ENCODE peak calls at places on chromosomes 16 and 17, in seven cellular contexts. One of them, this sample, is unnamed.
A peak's percentile ranks its signal among the peaks of the same experiment; 100 is the strongest.

GRCh38 chr16:72884037-72884436 is 163.9 kb downstream of the ZFHX3 start:
- DNase-seq in mesendoderm: no peak
- DNase-seq in H9: no peak
- DNase-seq in mesenchymal stem cell: peak; percentile 24
- DNase-seq in IMR-90: peak; percentile 56
- DNase-seq in H1: no peak
- DNase-seq in trophoblast cell: no peak
- DNase-seq in this sample: no peak

GRCh38 chr17:55668581-55668980 is 54.1 kb downstream of the TMEM100 start:
- DNase-seq in H9: no peak
- DNase-seq in IMR-90: no peak
- DNase-seq in mesendoderm: peak; percentile 22
- DNase-seq in H1: no peak
- DNase-seq in mesenchymal stem cell: no peak
- DNase-seq in trophoblast cell: no peak
- DNase-seq in this sample: no peak

GRCh38 chr17:9241371-9241712 is 220.0 kb downstream of the NTN1 start:
- DNase-seq in mesendoderm: no peak
- DNase-seq in mesenchymal stem cell: peak; percentile 42
- DNase-seq in IMR-90: no peak
- DNase-seq in H1: no peak
- DNase-seq in trophoblast cell: no peak
- DNase-seq in H9: no peak
- DNase-seq in this sample: no peak

GRCh38 chr16:84175351-84176081 is 11.3 kb downstream of the TAF1C start:
- DNase-seq in H1: peak; percentile 90
- DNase-seq in IMR-90: peak; percentile 53
- DNase-seq in trophoblast cell: peak; percentile 43
- DNase-seq in mesenchymal stem cell: peak; percentile 72
- DNase-seq in mesendoderm: peak; percentile 77
- DNase-seq in H9: peak; percentile 79
- DNase-seq in this sample: peak; percentile 40

GRCh38 chr17:70254735-70255460 is 85.6 kb downstream of the KCNJ2 start:
- DNase-seq in H1: no peak
- DNase-seq in H9: no peak
- DNase-seq in mesendoderm: no peak
- DNase-seq in trophoblast cell: no peak
- DNase-seq in IMR-90: peak; percentile 54
- DNase-seq in mesenchymal stem cell: no peak
- DNase-seq in this sample: no peak

GRCh38 chr17:74283371-74283673 is 9.3 kb downstream of the DNAI2 start:
- DNase-seq in mesendoderm: no peak
- DNase-seq in mesenchymal stem cell: no peak
- DNase-seq in H9: no peak
- DNase-seq in trophoblast cell: no peak
- DNase-seq in IMR-90: no peak
- DNase-seq in H1: no peak
- DNase-seq in this sample: no peak

GRCh38 chr17:9987779-9988585 is 82.9 kb upstream of the RCVRN start:
- DNase-seq in H9: peak; percentile 78
- DNase-seq in mesenchymal stem cell: peak; percentile 56
- DNase-seq in mesendoderm: peak; percentile 73
- DNase-seq in H1: peak; percentile 72
- DNase-seq in trophoblast cell: no peak
- DNase-seq in IMR-90: peak; percentile 21
- DNase-seq in this sample: peak; percentile 41

GRCh38 chr17:61496174-61496956 is 44.1 kb downstream of the TBX4 start:
- DNase-seq in mesendoderm: no peak
- DNase-seq in H1: no peak
- DNase-seq in trophoblast cell: no peak
- DNase-seq in IMR-90: no peak
- DNase-seq in mesenchymal stem cell: no peak
- DNase-seq in H9: no peak
- DNase-seq in this sample: no peak

GRCh38 chr17:10380631-10381408 is 8.0 kb upstream of the MYH13 start:
- DNase-seq in H1: no peak
- DNase-seq in mesenchymal stem cell: peak; percentile 52
- DNase-seq in H9: no peak
- DNase-seq in IMR-90: peak; percentile 37
- DNase-seq in mesendoderm: no peak
- DNase-seq in trophoblast cell: no peak
- DNase-seq in this sample: no peak

GRCh38 chr17:19652595-19652994 is 4.0 kb downstream of the ALDH3A2 start:
- DNase-seq in H9: no peak
- DNase-seq in H1: no peak
- DNase-seq in IMR-90: no peak
- DNase-seq in trophoblast cell: no peak
- DNase-seq in mesendoderm: no peak
- DNase-seq in mesenchymal stem cell: no peak
- DNase-seq in this sample: no peak

GRCh38 chr16:81602792-81603191 is 158.2 kb downstream of the CMIP start:
- DNase-seq in IMR-90: no peak
- DNase-seq in mesendoderm: no peak
- DNase-seq in H9: no peak
- DNase-seq in H1: no peak
- DNase-seq in mesenchymal stem cell: no peak
- DNase-seq in trophoblast cell: no peak
- DNase-seq in this sample: no peak

GRCh38 chr16:13005836-13006235 is 104.4 kb downstream of the SHISA9 start:
- DNase-seq in trophoblast cell: no peak
- DNase-seq in mesenchymal stem cell: no peak
- DNase-seq in H1: no peak
- DNase-seq in mesendoderm: no peak
- DNase-seq in IMR-90: no peak
- DNase-seq in H9: no peak
- DNase-seq in this sample: no peak

GRCh38 chr17:49557204-49558024 is 18.3 kb upstream of the NXPH3 start:
- DNase-seq in mesendoderm: peak; percentile 79
- DNase-seq in mesenchymal stem cell: peak; percentile 67
- DNase-seq in H1: peak; percentile 59
- DNase-seq in trophoblast cell: peak; percentile 33
- DNase-seq in H9: peak; percentile 85
- DNase-seq in IMR-90: peak; percentile 46
- DNase-seq in this sample: no peak

GRCh38 chr16:69476920-69477418 is 52.5 kb downstream of the CYB5B start:
- DNase-seq in H9: no peak
- DNase-seq in mesendoderm: peak; percentile 37
- DNase-seq in H1: no peak
- DNase-seq in trophoblast cell: peak; percentile 66
- DNase-seq in IMR-90: peak; percentile 97
- DNase-seq in mesenchymal stem cell: peak; percentile 98
- DNase-seq in this sample: no peak

GRCh38 chr16:2980227-2981176 is at the start of gene PKMYT1:
- DNase-seq in H9: peak; percentile 87
- DNase-seq in mesenchymal stem cell: peak; percentile 79
- DNase-seq in mesendoderm: peak; percentile 87
- DNase-seq in H1: peak; percentile 95
- DNase-seq in IMR-90: peak; percentile 73
- DNase-seq in trophoblast cell: peak; percentile 93
- DNase-seq in this sample: peak; percentile 87

GRCh38 chr16:2979669-2980226 is 498 bp downstream of the PKMYT1 start:
- DNase-seq in mesenchymal stem cell: no peak
- DNase-seq in H1: no peak
- DNase-seq in H9: no peak
- DNase-seq in trophoblast cell: no peak
- DNase-seq in mesendoderm: no peak
- DNase-seq in IMR-90: peak; percentile 2
- DNase-seq in this sample: no peak

GRCh38 chr16:2981899-2982250 is 1.6 kb upstream of the PKMYT1 start:
- DNase-seq in mesendoderm: peak; percentile 69
- DNase-seq in trophoblast cell: no peak
- DNase-seq in H9: no peak
- DNase-seq in mesenchymal stem cell: no peak
- DNase-seq in H1: no peak
- DNase-seq in IMR-90: no peak
- DNase-seq in this sample: no peak

GRCh38 chr16:2982402-2982801 is 2.2 kb upstream of the PKMYT1 start:
- DNase-seq in mesenchymal stem cell: no peak
- DNase-seq in mesendoderm: no peak
- DNase-seq in H9: no peak
- DNase-seq in H1: no peak
- DNase-seq in IMR-90: no peak
- DNase-seq in trophoblast cell: no peak
- DNase-seq in this sample: no peak

GRCh38 chr16:2981177-2981898 is 1.1 kb upstream of the PKMYT1 start:
- DNase-seq in trophoblast cell: peak; percentile 10
- DNase-seq in mesendoderm: peak; percentile 88
- DNase-seq in H1: no peak
- DNase-seq in H9: peak; percentile 75
- DNase-seq in IMR-90: no peak
- DNase-seq in mesenchymal stem cell: peak; percentile 28
- DNase-seq in this sample: no peak
- H3K79me1 ChIP-seq in trophoblast cell: peaks cover 15% of the 10 kb centered on the region
- H3K79me1 ChIP-seq in mesendoderm: peaks cover 11% of the 10 kb centered on the region
- H3K79me1 ChIP-seq in H1: peaks cover 6% of the 10 kb centered on the region
- H3K79me1 ChIP-seq in H9: no peaks in the 10 kb centered on the region
- H3K79me1 ChIP-seq in IMR-90: peaks cover 22% of the 10 kb centered on the region
- H3K79me1 ChIP-seq in mesenchymal stem cell: peaks cover 20% of the 10 kb centered on the region
- H3K79me1 ChIP-seq in this sample: peaks cover 9% of the 10 kb centered on the region

GRCh38 chr16:89485701-89486246 is 4.6 kb downstream of the ANKRD11 start:
- DNase-seq in trophoblast cell: no peak
- DNase-seq in IMR-90: no peak
- DNase-seq in H9: no peak
- DNase-seq in mesendoderm: no peak
- DNase-seq in H1: no peak
- DNase-seq in mesenchymal stem cell: no peak
- DNase-seq in this sample: no peak
- H3K79me1 ChIP-seq in trophoblast cell: peaks cover 4% of the 10 kb centered on the region
- H3K79me1 ChIP-seq in IMR-90: peaks cover 60% of the 10 kb centered on the region
- H3K79me1 ChIP-seq in H9: peaks cover 7% of the 10 kb centered on the region
- H3K79me1 ChIP-seq in mesendoderm: peaks cover 1% of the 10 kb centered on the region
- H3K79me1 ChIP-seq in H1: peaks cover 3% of the 10 kb centered on the region
- H3K79me1 ChIP-seq in mesenchymal stem cell: peaks cover under 1% of the 10 kb centered on the region
- H3K79me1 ChIP-seq in this sample: peaks cover 15% of the 10 kb centered on the region

DNA sequence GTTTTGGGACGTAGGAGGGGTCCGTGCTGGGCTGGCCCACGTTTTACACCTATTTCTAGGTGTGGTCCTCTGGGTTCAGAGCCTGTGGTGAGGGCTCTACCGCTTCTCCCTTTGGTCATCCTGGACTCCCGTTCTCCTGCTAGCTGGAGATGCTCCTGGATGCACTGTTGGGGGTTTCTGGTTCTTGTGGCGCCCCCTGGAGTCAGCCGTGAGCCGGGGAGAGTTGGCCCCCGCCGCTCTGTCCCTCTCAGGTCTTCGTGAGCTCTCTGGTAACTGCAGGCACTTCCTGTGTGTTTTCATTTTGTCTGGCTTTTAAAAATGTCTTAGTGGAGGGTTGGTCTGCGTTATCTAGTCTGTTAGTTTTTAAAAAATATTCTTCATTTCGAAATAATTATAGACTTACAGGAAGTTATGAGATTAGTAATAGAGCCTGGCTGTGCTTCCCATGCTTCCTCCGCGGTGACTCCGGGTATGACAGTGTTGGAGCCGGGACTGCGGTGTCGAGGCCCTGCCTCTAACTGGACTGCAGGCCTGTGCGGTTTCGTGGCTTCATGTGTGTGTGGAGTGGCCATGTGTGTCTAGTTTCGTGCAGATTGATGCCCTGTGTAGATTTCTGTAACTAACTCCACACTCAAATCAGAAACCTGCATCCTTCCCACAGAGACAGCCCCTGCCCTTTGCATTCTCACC is 78.0 kb upstream of the ZNF750 start:
- DNase-seq in H9: peak; percentile 69
- DNase-seq in mesenchymal stem cell: peak; percentile 15
- DNase-seq in H1: peak; percentile 77
- DNase-seq in IMR-90: peak; percentile 23
- DNase-seq in trophoblast cell: no peak
- DNase-seq in mesendoderm: peak; percentile 59
- DNase-seq in this sample: no peak
- H3K79me1 ChIP-seq in H9: no peaks in the 10 kb centered on the region
- H3K79me1 ChIP-seq in mesenchymal stem cell: peaks cover 4% of the 10 kb centered on the region
- H3K79me1 ChIP-seq in H1: peaks cover 2% of the 10 kb centered on the region
- H3K79me1 ChIP-seq in IMR-90: peaks cover 3% of the 10 kb centered on the region
- H3K79me1 ChIP-seq in trophoblast cell: no peaks in the 10 kb centered on the region
- H3K79me1 ChIP-seq in mesendoderm: no peaks in the 10 kb centered on the region
- H3K79me1 ChIP-seq in this sample: peaks cover 18% of the 10 kb centered on the region

GRCh38 chr17:50815400-50815799 is 20.0 kb upstream of the WFIKKN2 start:
- DNase-seq in IMR-90: no peak
- DNase-seq in mesenchymal stem cell: no peak
- DNase-seq in trophoblast cell: no peak
- DNase-seq in mesendoderm: no peak
- DNase-seq in H1: no peak
- DNase-seq in H9: no peak
- DNase-seq in this sample: no peak
- H3K79me1 ChIP-seq in IMR-90: no peaks in the 10 kb centered on the region
- H3K79me1 ChIP-seq in mesenchymal stem cell: no peaks in the 10 kb centered on the region
- H3K79me1 ChIP-seq in trophoblast cell: peaks cover 3% of the 10 kb centered on the region
- H3K79me1 ChIP-seq in mesendoderm: no peaks in the 10 kb centered on the region
- H3K79me1 ChIP-seq in H1: no peaks in the 10 kb centered on the region
- H3K79me1 ChIP-seq in H9: no peaks in the 10 kb centered on the region
- H3K79me1 ChIP-seq in this sample: no peaks in the 10 kb centered on the region

GRCh38 chr16:68244481-68244902 is 681 bp upstream of the PLA2G15 start:
- DNase-seq in H9: no peak
- DNase-seq in mesenchymal stem cell: no peak
- DNase-seq in trophoblast cell: no peak
- DNase-seq in mesendoderm: no peak
- DNase-seq in IMR-90: no peak
- DNase-seq in H1: no peak
- DNase-seq in this sample: no peak
- H3K79me1 ChIP-seq in H9: no peaks in the 10 kb centered on the region
- H3K79me1 ChIP-seq in mesenchymal stem cell: peaks cover 37% of the 10 kb centered on the region
- H3K79me1 ChIP-seq in trophoblast cell: peaks cover 9% of the 10 kb centered on the region
- H3K79me1 ChIP-seq in mesendoderm: no peaks in the 10 kb centered on the region
- H3K79me1 ChIP-seq in IMR-90: peaks cover 49% of the 10 kb centered on the region
- H3K79me1 ChIP-seq in H1: peaks cover 2% of the 10 kb centered on the region
- H3K79me1 ChIP-seq in this sample: peaks cover 8% of the 10 kb centered on the region

DNA sequence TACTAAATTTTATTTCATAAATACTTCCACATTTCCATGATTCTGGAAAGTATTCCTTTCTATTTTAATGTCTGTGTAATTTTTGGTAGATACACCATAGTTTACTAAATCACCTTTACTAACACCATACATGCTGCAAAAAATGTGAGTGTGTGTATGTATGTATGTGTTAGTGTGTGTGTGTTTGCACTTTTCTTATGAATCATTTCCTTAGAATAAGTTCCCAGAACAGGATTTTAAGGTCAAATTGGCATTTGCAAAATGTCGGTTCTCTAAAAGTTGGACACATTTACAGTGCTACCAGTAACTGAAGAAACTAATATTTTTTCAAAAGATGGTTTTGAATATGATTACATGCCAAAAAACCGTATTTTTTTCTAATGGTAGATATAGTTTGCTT is 137.1 kb downstream of the CYB561 start:
- DNase-seq in mesenchymal stem cell: peak; percentile 21
- DNase-seq in IMR-90: peak; percentile 45
- DNase-seq in H1: no peak
- DNase-seq in trophoblast cell: no peak
- DNase-seq in mesendoderm: no peak
- DNase-seq in H9: no peak
- DNase-seq in this sample: no peak
- H3K79me1 ChIP-seq in mesenchymal stem cell: peaks cover 24% of the 10 kb centered on the region
- H3K79me1 ChIP-seq in IMR-90: peaks cover 34% of the 10 kb centered on the region
- H3K79me1 ChIP-seq in H1: no peaks in the 10 kb centered on the region
- H3K79me1 ChIP-seq in trophoblast cell: no peaks in the 10 kb centered on the region
- H3K79me1 ChIP-seq in mesendoderm: no peaks in the 10 kb centered on the region
- H3K79me1 ChIP-seq in H9: no peaks in the 10 kb centered on the region
- H3K79me1 ChIP-seq in this sample: no peaks in the 10 kb centered on the region

GRCh38 chr17:26765860-26766709 is 527.8 kb upstream of the WSB1 start:
- DNase-seq in mesenchymal stem cell: no peak
- DNase-seq in H9: no peak
- DNase-seq in trophoblast cell: no peak
- DNase-seq in IMR-90: no peak
- DNase-seq in mesendoderm: no peak
- DNase-seq in H1: no peak
- DNase-seq in this sample: no peak
- H3K79me1 ChIP-seq in mesenchymal stem cell: no peaks in the 10 kb centered on the region
- H3K79me1 ChIP-seq in H9: no peaks in the 10 kb centered on the region
- H3K79me1 ChIP-seq in trophoblast cell: no peaks in the 10 kb centered on the region
- H3K79me1 ChIP-seq in IMR-90: no peaks in the 10 kb centered on the region
- H3K79me1 ChIP-seq in mesendoderm: no peaks in the 10 kb centered on the region
- H3K79me1 ChIP-seq in H1: no peaks in the 10 kb centered on the region
- H3K79me1 ChIP-seq in this sample: no peaks in the 10 kb centered on the region